ENCODE peak calls at places on chromosomes 2 and 18, in nine cellular contexts. H is BJ, O is right atrium auricular region, K is psoas muscle, Y is IMR-90, B is tibial artery, D is uterus, U is body of pancreas, Q is right lobe of liver. I is an unnamed sample.
A peak's percentile ranks its signal among the peaks of the same experiment; 100 is the strongest.

GRCh38 chr18:78766651-78767533 is 212.7 kb upstream of the SALL3 start:
- DNase-seq in H (no peak), O (peak; percentile 36), K (no peak), Y (no peak), B (peak; percentile 44), D (no peak), U (no peak), Q (peak; percentile 30), I (no peak)

GRCh38 chr2:230417436-230417835 is 1.4 kb downstream of the SP100 start:
- DNase-seq in H (no peak), O (no peak), K (no peak), Y (no peak), B (no peak), D (no peak), U (no peak), Q (no peak), I (no peak)

GRCh38 chr2:151478011-151478410 is 68.3 kb downstream of the RIF1 start:
- DNase-seq in H (no peak), O (no peak), K (no peak), Y (peak; percentile 72), B (no peak), D (no peak), U (no peak), Q (no peak), I (no peak)

GRCh38 chr2:98145070-98145469 is 58.1 kb downstream of the VWA3B start:
- DNase-seq in H (no peak), O (no peak), K (no peak), Y (no peak), B (no peak), D (no peak), U (no peak), Q (no peak), I (no peak)

GRCh38 chr2:168490916-168491605 is 35.0 kb downstream of the CERS6 start:
- DNase-seq in H (no peak), O (no peak), K (no peak), Y (no peak), B (no peak), D (no peak), U (no peak), Q (no peak), I (no peak)

GRCh38 chr2:211620986-211621385 is 917.6 kb downstream of the ERBB4 start:
- DNase-seq in H (no peak), O (no peak), K (no peak), Y (no peak), B (no peak), D (no peak), U (no peak), Q (no peak), I (no peak)

GRCh38 chr2:234458466-234458865 is 38.4 kb downstream of the ARL4C start:
- DNase-seq in H (no peak), O (no peak), K (no peak), Y (no peak), B (no peak), D (no peak), U (no peak), Q (no peak), I (no peak)

GRCh38 chr2:203484266-203485112 is 50.6 kb downstream of the RAPH1 start:
- DNase-seq in H (no peak), O (no peak), K (no peak), Y (peak; percentile 16), B (no peak), D (no peak), U (peak; percentile 39), Q (no peak), I (no peak)

GRCh38 chr2:31138037-31138962 is at the start of gene GALNT14:
- DNase-seq in H (no peak), O (peak; percentile 43), K (peak; percentile 71), Y (peak; percentile 7), B (peak; percentile 68), D (peak; percentile 31), U (peak; percentile 44), Q (peak; percentile 60), I (no peak)

GRCh38 chr2:20584637-20585321 is 66.1 kb downstream of the HS1BP3 start:
- DNase-seq in H (peak; percentile 93), O (no peak), K (peak; percentile 54), Y (peak; percentile 99), B (peak; percentile 83), D (no peak), U (peak; percentile 53), Q (peak; percentile 32), I (peak; percentile 83)

DNA sequence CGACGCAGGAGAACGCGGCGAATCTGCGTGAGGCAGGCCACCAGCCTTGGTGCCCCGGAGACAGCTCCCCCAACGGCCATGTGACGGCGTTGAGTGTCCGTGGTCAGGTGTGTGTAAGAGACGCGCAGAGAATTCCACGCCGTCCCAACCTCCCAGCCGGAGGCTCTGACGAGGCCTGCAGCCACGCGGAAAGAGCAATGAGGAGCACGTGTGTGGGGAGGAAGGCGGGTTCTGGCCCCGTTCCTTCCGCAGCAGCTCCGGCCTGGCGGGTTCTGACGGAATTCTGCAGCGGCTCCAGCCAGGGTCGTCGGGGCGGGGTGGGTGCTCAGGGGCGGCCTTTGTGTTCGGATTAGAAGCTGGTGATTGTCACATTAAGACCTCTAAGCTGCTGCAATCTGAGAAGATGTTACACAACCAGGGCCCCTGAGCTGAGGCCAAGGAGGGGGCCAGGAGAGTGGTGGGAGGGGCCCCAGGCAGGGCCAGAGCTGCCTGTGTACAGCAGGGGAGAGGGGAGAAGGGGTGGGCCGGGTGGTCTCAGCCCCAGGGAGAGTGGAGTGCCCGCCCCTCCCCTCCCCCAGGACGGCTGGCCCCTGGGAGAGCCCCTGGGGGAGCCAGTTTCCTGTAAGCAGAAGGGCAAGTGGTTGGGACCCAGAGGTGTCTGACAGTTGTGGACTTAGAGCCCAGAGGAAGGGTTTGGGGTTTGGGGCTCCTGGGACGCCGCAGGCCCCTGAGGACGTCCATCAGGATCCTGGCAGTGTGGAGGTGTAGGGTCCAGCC is 5.1 kb upstream of the GAL3ST2 start:
- DNase-seq in H (no peak), O (peak; percentile 57), K (peak; percentile 87), Y (peak; percentile 17), B (no peak), D (peak; percentile 81), U (no peak), Q (peak; percentile 44), I (peak; percentile 13)
- H3K4me3 ChIP-seq in H (no peak overlapping the region), O (no peak overlapping the region), K (no peak overlapping the region), Y (no peak overlapping the region), B (no peak overlapping the region), D (no peak overlapping the region), U (no peak overlapping the region), Q (no peak overlapping the region), I (no peak overlapping the region)

GRCh38 chr18:38453880-38454279 is 888.3 kb upstream of the CELF4 start:
- DNase-seq in H (no peak), O (no peak), K (no peak), Y (no peak), B (no peak), D (no peak), U (no peak), Q (no peak), I (no peak)
- H3K4me3 ChIP-seq in H (no peak overlapping the region), O (no peak overlapping the region), K (no peak overlapping the region), Y (no peak overlapping the region), B (no peak overlapping the region), D (no peak overlapping the region), U (no peak overlapping the region), Q (no peak overlapping the region), I (no peak overlapping the region)

DNA sequence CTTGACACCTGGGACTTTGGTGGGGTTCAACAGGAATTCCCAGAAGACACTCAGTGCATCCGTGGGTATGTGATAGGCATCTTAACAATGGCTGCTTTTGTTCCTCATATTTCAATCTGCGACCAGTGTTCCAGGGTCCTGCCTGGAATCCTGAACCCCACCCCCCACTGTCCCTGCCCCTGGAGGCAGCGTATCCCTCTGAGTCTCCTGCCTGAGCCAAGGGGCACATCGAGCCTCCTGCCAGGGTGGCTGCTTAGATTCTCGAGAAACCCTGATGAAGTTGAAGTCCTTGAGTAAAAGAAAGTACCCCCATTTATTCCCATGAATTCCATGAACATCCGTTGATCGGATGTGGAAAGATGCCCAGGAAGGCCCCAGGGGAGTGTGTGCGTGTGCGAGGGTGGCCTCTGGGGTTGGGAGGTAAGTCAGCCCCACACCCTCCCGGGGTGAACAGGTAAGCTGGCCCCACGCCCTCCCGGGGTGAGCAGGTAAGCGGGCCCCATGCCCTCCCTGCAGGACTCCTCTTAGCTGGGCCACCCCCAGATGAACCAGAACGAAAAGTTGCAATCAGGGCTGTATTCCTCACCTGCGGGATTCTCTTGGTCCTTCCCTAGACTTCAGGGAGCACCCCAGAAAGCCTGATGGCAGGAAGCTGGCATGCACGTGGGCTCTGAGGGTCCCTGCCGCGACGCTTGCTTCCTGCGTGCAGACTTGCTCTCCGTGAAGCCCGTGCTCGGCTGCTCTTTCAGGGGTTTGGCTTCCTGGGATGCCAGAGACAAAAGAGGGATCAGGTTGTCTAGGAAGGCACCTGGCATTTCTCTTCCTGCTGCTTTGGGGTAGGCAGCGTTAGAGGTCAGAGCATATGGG is 253.4 kb downstream of the AGAP1 start:
- DNase-seq in H (no peak), O (no peak), K (no peak), Y (no peak), B (no peak), D (no peak), U (no peak), Q (no peak), I (no peak)
- H3K4me3 ChIP-seq in H (no peak overlapping the region), O (no peak overlapping the region), K (no peak overlapping the region), Y (no peak overlapping the region), B (no peak overlapping the region), D (no peak overlapping the region), U (no peak overlapping the region), Q (no peak overlapping the region), I (no peak overlapping the region)

GRCh38 chr18:24987271-24987932 is 364.6 kb downstream of the ZNF521 start:
- DNase-seq in H (no peak), O (peak; percentile 74), K (peak; percentile 89), Y (peak; percentile 35), B (no peak), D (peak; percentile 28), U (no peak), Q (no peak), I (peak; percentile 60)

GRCh38 chr18:24983566-24983965 is 368.4 kb downstream of the ZNF521 start:
- DNase-seq in H (no peak), O (no peak), K (no peak), Y (no peak), B (no peak), D (no peak), U (no peak), Q (no peak), I (no peak)

GRCh38 chr18:24985616-24986015 is 366.4 kb downstream of the ZNF521 start:
- DNase-seq in H (no peak), O (no peak), K (no peak), Y (peak; percentile 15), B (no peak), D (no peak), U (no peak), Q (no peak), I (no peak)

GRCh38 chr18:24987933-24988840 is 363.8 kb downstream of the ZNF521 start:
- DNase-seq in H (no peak), O (peak; percentile 79), K (peak; percentile 84), Y (no peak), B (no peak), D (peak; percentile 49), U (no peak), Q (no peak), I (no peak)

DNA sequence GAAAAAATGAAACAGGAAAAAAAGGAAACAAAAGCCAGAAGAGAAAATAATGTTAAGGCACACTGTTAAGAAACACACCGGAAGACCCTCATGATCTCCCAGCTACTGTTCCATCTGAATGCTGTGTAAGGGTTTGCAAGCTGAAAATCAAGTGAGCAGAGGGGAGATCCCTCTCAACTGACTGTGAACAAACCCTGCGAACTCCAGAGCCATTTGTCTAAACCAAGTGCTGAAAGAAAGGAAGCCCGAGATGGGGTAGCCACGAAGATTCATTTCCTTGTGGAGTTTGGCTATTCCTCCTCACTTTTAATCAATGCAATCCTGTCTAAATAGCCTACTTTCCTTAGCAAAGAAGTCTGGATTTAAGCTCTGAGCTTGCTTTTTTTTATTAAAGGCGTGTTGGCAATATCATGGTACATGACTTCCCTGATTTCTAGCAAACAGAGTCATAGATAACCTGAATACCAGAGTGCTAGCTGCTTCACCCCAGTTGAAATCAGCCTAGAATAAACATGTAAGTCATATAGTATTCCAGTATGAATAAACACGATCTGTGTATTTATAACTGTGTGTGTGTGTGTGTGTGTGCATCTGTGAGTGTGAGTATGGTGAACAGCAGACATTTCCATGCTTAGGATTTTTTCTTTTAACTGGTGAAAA is 365.2 kb downstream of the ZNF521 start:
- DNase-seq in H (no peak), O (no peak), K (no peak), Y (peak; percentile 50), B (no peak), D (no peak), U (no peak), Q (no peak), I (no peak)
- H3K4me3 ChIP-seq in H (no peak overlapping the region), O (peak overlapping the region; percentile 40), K (peak overlapping the region; percentile 54), Y (no peak overlapping the region), B (no peak overlapping the region), D (no peak overlapping the region), U (no peak overlapping the region), Q (no peak overlapping the region), I (peak overlapping the region; percentile 25)

I was measured in skeletal muscle cell.